ENCODE peak calls at places on chromosomes 3 and 15, in ten cellular contexts. P is cardiac muscle cell; R is heart right ventricle; T is mammary epithelial cell; B is HCT116; K is body of pancreas; X is tibial nerve; D is CD8-positive, alpha-beta T cell; V is IMR-90; U is Peyer's patch. W is an unnamed sample. For H3K4me1 and H3K9me3, the result is how much of the 10 kb centered on the place peaks cover.

GRCh38 chr3:31157893-31158620 is 263.6 kb upstream of the GADL1 start:
- DNase-seq in P (peak), R (no peak), T (no peak), B (no peak), K (no peak), X (no peak), D (no peak), V (no peak), U (no peak), W (no peak)

GRCh38 chr3:89380006-89380405 is 272.6 kb downstream of the EPHA3 start:
- DNase-seq in P (no peak), R (no peak), T (peak), B (no peak), K (no peak), X (no peak), D (no peak), V (peak), U (no peak), W (no peak)

GRCh38 chr3:28835249-28835648 is 445.6 kb upstream of the RBMS3 start:
- DNase-seq in P (no peak), R (no peak), T (no peak), B (no peak), K (no peak), X (no peak), D (no peak), V (no peak), U (no peak), W (no peak)

GRCh38 chr15:81056276-81056675 is 55.6 kb downstream of the TLNRD1 start:
- DNase-seq in P (no peak), R (no peak), T (no peak), B (no peak), K (no peak), X (no peak), D (no peak), V (no peak), U (no peak), W (no peak)

GRCh38 chr15:68299436-68299835 is 21.9 kb downstream of the FEM1B start:
- DNase-seq in P (no peak), R (peak), T (no peak), B (no peak), K (no peak), X (no peak), D (no peak), V (no peak), U (no peak), W (no peak)

GRCh38 chr3:124600765-124601164 is 129.5 kb upstream of the UMPS start:
- DNase-seq in P (no peak), R (no peak), T (no peak), B (no peak), K (no peak), X (no peak), D (no peak), V (no peak), U (no peak), W (no peak)

GRCh38 chr15:66151809-66152208 is 101.7 kb downstream of the MEGF11 start:
- DNase-seq in P (no peak), R (no peak), T (no peak), B (no peak), K (no peak), X (no peak), D (no peak), V (no peak), U (no peak), W (peak)

GRCh38 chr3:153392363-153392762 is 230.3 kb downstream of the RAP2B start:
- DNase-seq in P (no peak), R (no peak), T (no peak), B (no peak), K (no peak), X (no peak), D (no peak), V (no peak), U (no peak), W (no peak)

GRCh38 chr3:149385617-149386298 is 8.3 kb upstream of the TM4SF1 start:
- DNase-seq in P (no peak), R (no peak), T (no peak), B (no peak), K (no peak), X (no peak), D (no peak), V (no peak), U (no peak), W (no peak)

GRCh38 chr3:133821767-133822638 is 16.4 kb downstream of the SRPRB start:
- DNase-seq in P (peak), R (peak), T (peak), B (peak), K (peak), X (peak), D (no peak), V (peak), U (peak), W (peak)

GRCh38 chr3:26963356-26963742 is 340.8 kb downstream of the LRRC3B start:
- DNase-seq in P (no peak), R (no peak), T (no peak), B (no peak), K (no peak), X (no peak), D (no peak), V (no peak), U (no peak), W (no peak)
- TF ChIP-seq CTCF in P (no peak), R (no peak), T (no peak), B (peak), K (no peak), X (no peak), D (no peak), V (no peak), U (no peak), W (no peak)

DNA sequence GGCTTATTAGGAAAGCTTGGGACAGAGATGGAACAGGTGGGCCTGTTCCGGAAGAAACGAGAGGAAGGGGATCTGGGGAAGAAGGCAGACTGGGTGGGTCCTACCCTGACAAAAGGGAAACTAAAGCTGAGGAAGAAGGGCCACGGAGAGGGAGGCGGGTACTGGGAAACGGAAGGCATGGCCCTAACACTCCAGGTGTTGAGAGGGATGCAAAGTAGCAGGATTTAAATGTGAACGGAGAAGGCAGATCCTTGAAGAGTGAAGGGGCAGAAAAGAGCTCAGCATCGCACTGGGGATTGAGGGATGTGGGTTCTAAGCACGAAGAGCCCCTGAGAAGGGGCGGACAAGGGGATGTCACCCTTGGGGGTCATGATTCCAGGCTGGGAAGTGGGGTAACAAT is 735 bp downstream of the STIMATE start:
- DNase-seq in P (peak), R (no peak), T (peak), B (no peak), K (no peak), X (no peak), D (no peak), V (no peak), U (no peak), W (no peak)
- H3K4me1 ChIP-seq in P (under half), R (half or more), T (under half), B (under half), K (half or more), X (under half), D (under half), V (under half), U (under half), W (under half)

GRCh38 chr3:44495636-44496415 is 18.4 kb upstream of the ZNF445 start:
- DNase-seq in P (no peak), R (no peak), T (no peak), B (no peak), K (no peak), X (no peak), D (no peak), V (no peak), U (no peak), W (no peak)
- H3K9me3 ChIP-seq in P (under half), R (under half), T (under half), B (under half), K (under half), X (under half), D (under half), V (under half), U (under half), W (under half)

GRCh38 chr15:56098230-56098899 is 105.0 kb upstream of the NEDD4 start:
- DNase-seq in P (no peak), R (no peak), T (no peak), B (no peak), K (no peak), X (no peak), D (no peak), V (peak), U (no peak), W (no peak)
- TF ChIP-seq CTCF in P (no peak), R (no peak), T (no peak), B (peak), K (no peak), X (no peak), D (no peak), V (peak), U (no peak), W (no peak)

GRCh38 chr15:74136584-74137543 is 6.5 kb downstream of the ISLR2 start:
- DNase-seq in P (no peak), R (peak), T (no peak), B (no peak), K (no peak), X (no peak), D (no peak), V (no peak), U (no peak), W (no peak)

GRCh38 chr15:74133703-74134386 is 3.5 kb downstream of the ISLR2 start:
- DNase-seq in P (peak), R (no peak), T (no peak), B (no peak), K (no peak), X (no peak), D (no peak), V (no peak), U (no peak), W (no peak)

GRCh38 chr15:74134387-74135027 is 4.1 kb downstream of the ISLR2 start:
- DNase-seq in P (peak), R (no peak), T (no peak), B (no peak), K (peak), X (no peak), D (no peak), V (peak), U (no peak), W (peak)

GRCh38 chr15:74133071-74133702 is 2.8 kb downstream of the ISLR2 start:
- DNase-seq in P (peak), R (no peak), T (no peak), B (no peak), K (no peak), X (no peak), D (no peak), V (no peak), U (no peak), W (no peak)

DNA sequence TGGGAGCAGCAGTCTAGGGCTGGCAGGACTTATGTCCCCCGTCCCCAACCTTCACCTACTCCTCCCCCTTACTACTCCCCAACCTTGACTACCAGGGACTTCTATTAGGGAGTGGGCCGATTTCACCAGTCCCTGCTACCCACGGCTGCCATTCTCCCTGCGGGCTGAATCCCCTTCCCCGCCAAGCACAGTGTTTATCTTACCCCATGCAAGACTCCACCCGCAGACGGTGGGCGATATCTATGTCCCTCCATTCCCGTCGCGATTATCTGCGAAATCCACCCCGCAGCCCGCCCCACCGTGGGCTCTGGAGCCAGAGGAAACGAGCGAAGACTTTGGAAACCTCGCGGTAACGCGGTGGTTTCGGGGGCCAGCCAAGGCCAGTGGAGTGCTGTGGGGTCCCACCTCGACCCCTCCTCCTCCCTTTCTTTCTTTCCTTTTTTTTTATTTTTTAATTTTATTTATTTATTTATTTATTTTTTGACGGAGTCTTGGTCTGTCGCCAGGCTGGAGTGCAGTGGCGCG is 4.7 kb downstream of the ISLR2 start:
- DNase-seq in P (no peak), R (no peak), T (no peak), B (no peak), K (no peak), X (no peak), D (no peak), V (no peak), U (no peak), W (no peak)
- H3K4me1 ChIP-seq in P (under half), R (half or more), T (under half), B (under half), K (under half), X (under half), D (under half), V (under half), U (under half), W (under half)

GRCh38 chr3:46029953-46030543 is 2.8 kb upstream of the XCR1 start:
- DNase-seq in P (no peak), R (no peak), T (no peak), B (no peak), K (no peak), X (no peak), D (no peak), V (no peak), U (no peak), W (no peak)
- H3K9me3 ChIP-seq in P (under half), R (under half), T (under half), B (under half), K (under half), X (under half), D (under half), V (under half), U (under half), W (under half)

GRCh38 chr3:21170964-21171363 is 580.0 kb downstream of the ZNF385D start:
- DNase-seq in P (peak), R (no peak), T (peak), B (no peak), K (no peak), X (no peak), D (no peak), V (no peak), U (no peak), W (no peak)
- TF ChIP-seq CTCF in P (peak), R (peak), T (peak), B (no peak), K (no peak), X (no peak), D (no peak), V (no peak), U (no peak), W (no peak)

GRCh38 chr3:46947545-46947899 is 29.0 kb downstream of the CCDC12 start:
- DNase-seq in P (no peak), R (no peak), T (no peak), B (no peak), K (no peak), X (no peak), D (no peak), V (no peak), U (no peak), W (no peak)
- H3K4me1 ChIP-seq in P (half or more), R (half or more), T (half or more), B (half or more), K (half or more), X (under half), D (half or more), V (under half), U (half or more), W (half or more)